ENCODE peak calls at places on chromosomes 11 and 22, in ten cellular contexts. C, J, D, F, E, Q, K, Y, U and Z are unnamed samples.

GRCh38 chr11:19602406-19602805 is 110.2 kb upstream of the NAV2 start:
- DNase-seq in E (no peak), U (no peak), Q (no peak), D (no peak), Y (no peak), J (no peak), C (no peak), K (no peak), F (no peak), Z (no peak)

GRCh38 chr22:29307658-29308147 is 1.3 kb downstream of the GAS2L1 start:
- DNase-seq in J (no peak), F (no peak), C (no peak), D (peak; percentile 48), E (no peak), K (no peak), Q (peak; percentile 25), U (no peak), Y (no peak), Z (no peak)

GRCh38 chr11:114059278-114059983 is at the start of gene ZBTB16:
- DNase-seq in U (peak; percentile 93), D (peak; percentile 44), F (no peak), K (no peak), C (peak; percentile 46), Y (no peak), J (peak; percentile 95), E (peak; percentile 92), Q (peak; percentile 74), Z (peak; percentile 78)

GRCh38 chr11:85704967-85705366 is 19.0 kb upstream of the CCDC89 start:
- DNase-seq in K (no peak), C (no peak), U (no peak), Y (no peak), E (no peak), Q (no peak), F (no peak), J (no peak), D (no peak), Z (no peak)

GRCh38 chr11:30774451-30774850 is 188.3 kb upstream of the MPPED2 start:
- DNase-seq in U (no peak), C (peak; percentile 23), F (no peak), J (no peak), Q (no peak), E (no peak), D (no peak), K (no peak), Y (no peak), Z (no peak)

GRCh38 chr22:26970809-26971394 is 313.5 kb downstream of the MIAT start:
- DNase-seq in Q (no peak), F (no peak), U (no peak), E (no peak), J (no peak), K (no peak), Y (no peak), C (no peak), D (no peak), Z (no peak)

GRCh38 chr22:30325065-30325720 is 1.5 kb downstream of the TBC1D10A start:
- DNase-seq in J (peak; percentile 84), E (peak; percentile 97), Q (no peak), Y (no peak), C (no peak), K (no peak), F (peak; percentile 90), D (no peak), U (peak; percentile 82), Z (no peak)

GRCh38 chr11:10044618-10045017 is 249.4 kb downstream of the SBF2 start:
- DNase-seq in K (no peak), Y (no peak), U (peak; percentile 21), D (no peak), Q (no peak), F (no peak), E (no peak), J (no peak), C (no peak), Z (no peak)

GRCh38 chr11:121700968-121701367 is 248.2 kb upstream of the SORL1-AS1 start:
- DNase-seq in K (no peak), Y (no peak), E (no peak), D (no peak), F (no peak), C (no peak), U (no peak), J (no peak), Q (no peak), Z (no peak)

GRCh38 chr11:121692236-121692635 is 239.5 kb upstream of the SORL1-AS1 start:
- DNase-seq in J (no peak), K (no peak), C (no peak), D (no peak), F (peak; percentile 20), Y (no peak), U (no peak), E (no peak), Q (no peak), Z (no peak)

GRCh38 chr11:121696177-121696863 is 243.6 kb upstream of the SORL1-AS1 start:
- DNase-seq in D (no peak), Q (no peak), K (no peak), C (no peak), U (no peak), J (peak; percentile 8), Y (no peak), E (no peak), F (no peak), Z (no peak)

GRCh38 chr11:121699801-121700200 is 247.0 kb upstream of the SORL1-AS1 start:
- DNase-seq in Q (no peak), D (no peak), U (no peak), K (no peak), C (no peak), Y (no peak), E (no peak), F (no peak), J (no peak), Z (no peak)

DNA sequence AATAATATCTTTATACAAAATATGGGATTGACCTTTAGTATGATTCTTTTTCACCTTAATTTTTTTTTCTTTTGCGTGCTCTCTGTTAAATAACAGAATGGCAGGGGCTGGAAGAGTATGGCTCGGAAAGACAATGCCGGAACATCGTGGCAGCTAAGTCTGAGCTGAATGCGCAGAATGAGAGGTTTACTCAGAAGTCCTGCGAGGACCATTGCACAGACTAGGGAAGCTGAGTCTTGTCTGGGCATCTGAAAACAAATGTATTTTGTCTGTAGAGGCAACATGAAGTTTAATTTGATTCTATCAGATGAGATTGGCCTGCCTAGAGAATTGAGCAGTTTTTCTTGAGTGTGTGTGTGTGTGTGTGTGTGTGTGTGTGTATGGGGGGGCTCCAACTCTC is 244.2 kb upstream of the SORL1-AS1 start:
- DNase-seq in Y (no peak), D (no peak), J (no peak), E (no peak), F (no peak), Q (no peak), C (no peak), U (no peak), K (no peak), Z (no peak)
- TF ChIP-seq CTCF in Y (no peak), D (no peak), J (no peak), E (no peak), F (no peak), Q (no peak), C (no peak), U (no peak), K (no peak), Z (no peak)

DNA sequence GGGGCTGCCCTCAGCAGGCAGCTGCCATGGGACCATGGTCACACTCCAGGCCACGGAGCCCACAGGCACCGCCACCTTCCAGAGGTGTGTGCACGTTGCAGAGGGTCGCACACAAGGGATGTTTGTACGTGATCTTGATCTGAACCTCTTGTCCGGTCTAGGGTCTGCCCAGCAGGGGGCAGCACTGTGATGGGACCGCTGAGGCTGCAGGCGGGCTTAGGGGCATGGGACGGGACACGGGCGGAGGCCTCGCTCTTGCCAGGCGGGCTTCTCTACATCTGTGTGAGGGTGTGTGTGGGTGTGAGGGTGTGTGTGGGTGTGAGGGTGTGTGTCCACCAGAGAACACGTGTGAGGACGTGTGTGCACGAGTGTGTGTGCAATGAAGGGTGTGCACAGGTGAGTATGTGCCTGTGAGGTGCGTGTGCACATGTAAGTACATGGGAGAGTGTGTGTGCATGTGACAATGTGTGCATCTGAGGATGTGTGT is 52.4 kb downstream of the CACNA1I start:
- DNase-seq in C (peak; percentile 82), D (peak; percentile 71), K (no peak), J (peak; percentile 28), Q (peak; percentile 72), Y (no peak), U (peak; percentile 47), F (peak; percentile 9), E (peak; percentile 23), Z (peak; percentile 67)
- TF ChIP-seq CTCF in C (peak; percentile 76), D (peak; percentile 48), K (peak; percentile 34), J (peak; percentile 58), Q (peak; percentile 60), Y (peak; percentile 48), U (peak; percentile 56), F (peak; percentile 52), E (peak; percentile 53), Z (peak; percentile 44)

GRCh38 chr22:44359496-44360110 is 46.9 kb upstream of the SHISAL1 start:
- DNase-seq in J (no peak), E (no peak), F (no peak), C (no peak), D (no peak), K (no peak), U (no peak), Y (no peak), Q (no peak), Z (no peak)

GRCh38 chr22:44357962-44358553 is 45.3 kb upstream of the SHISAL1 start:
- DNase-seq in Q (no peak), K (no peak), D (no peak), U (peak; percentile 18), C (no peak), J (no peak), E (peak; percentile 68), Y (no peak), F (peak; percentile 24), Z (no peak)

GRCh38 chr22:44355688-44356070 is 42.9 kb upstream of the SHISAL1 start:
- DNase-seq in E (no peak), Q (no peak), U (no peak), J (no peak), F (no peak), K (no peak), Y (no peak), C (no peak), D (no peak), Z (no peak)

GRCh38 chr22:44358723-44359440 is 46.1 kb upstream of the SHISAL1 start:
- DNase-seq in F (no peak), Y (no peak), K (no peak), C (no peak), J (no peak), U (no peak), D (no peak), Q (no peak), E (no peak), Z (no peak)

GRCh38 chr22:44357296-44357961 is 44.7 kb upstream of the SHISAL1 start:
- DNase-seq in E (no peak), J (no peak), F (no peak), K (no peak), Q (no peak), C (no peak), Y (no peak), U (no peak), D (no peak), Z (no peak)
- TF ChIP-seq CTCF in E (peak; percentile 26), J (peak; percentile 17), F (peak; percentile 22), K (peak; percentile 3), Q (no peak), C (no peak), Y (peak; percentile 11), U (peak; percentile 14), D (no peak), Z (no peak)

DNA sequence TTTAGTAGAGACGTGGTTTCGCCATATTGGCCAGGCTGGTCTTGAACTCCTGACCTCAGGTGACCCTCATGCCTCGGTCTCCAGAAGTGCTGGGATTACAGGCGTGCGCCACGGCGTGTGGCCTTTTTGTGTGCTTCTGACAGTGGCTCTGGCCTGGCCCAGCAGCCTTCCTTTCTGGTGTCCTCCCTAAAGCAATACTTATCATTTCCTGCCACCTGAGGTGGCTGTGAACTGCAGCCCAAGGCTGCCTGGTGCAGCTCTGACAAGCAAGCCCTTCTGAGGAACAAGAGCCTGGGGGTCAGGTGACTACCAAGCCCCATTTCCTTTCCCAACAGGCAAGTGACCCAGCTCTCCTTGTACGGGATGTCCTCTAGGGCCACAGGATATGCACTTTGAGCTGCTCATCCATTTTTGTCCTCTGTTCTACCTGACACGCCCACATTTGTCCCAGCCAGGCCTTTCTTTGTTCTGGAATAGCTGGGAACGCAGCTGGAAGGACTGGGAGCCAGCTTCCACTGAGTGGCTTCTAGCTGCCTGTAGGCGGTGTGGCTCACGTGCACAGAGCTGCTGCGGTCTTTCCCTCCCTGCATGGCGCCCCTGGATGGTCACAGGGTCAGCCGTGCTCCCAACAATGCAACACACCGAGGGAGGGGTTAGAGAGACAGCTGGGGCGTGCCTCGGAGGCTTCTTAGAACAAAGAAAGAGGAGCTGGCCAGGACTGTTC is 12.3 kb upstream of the BID start:
- DNase-seq in F (no peak), J (peak; percentile 39), Y (no peak), C (peak; percentile 57), E (peak; percentile 30), D (no peak), U (peak; percentile 31), K (no peak), Q (no peak), Z (no peak)
- TF ChIP-seq CTCF in F (no peak), J (peak; percentile 8), Y (no peak), C (no peak), E (no peak), D (no peak), U (no peak), K (no peak), Q (no peak), Z (no peak)